ENCODE peak calls at places on chromosomes 5 and 9, in seven cellular contexts. X is cardiac muscle cell, K is AG09309, H is stomach, I is K562, R is kidney epithelial cell, E is psoas muscle. N is an unnamed sample.

GRCh38 chr5:3599283-3600105 is 3.9 kb downstream of the IRX1 start:
- DNase-seq in H (no peak), K (no peak), I (no peak), R (no peak), X (no peak), E (no peak), N (no peak)

GRCh38 chr5:172867761-172868435 is 33.8 kb downstream of the ERGIC1 start:
- DNase-seq in E (no peak), X (no peak), K (no peak), R (no peak), H (no peak), I (no peak), N (no peak)

GRCh38 chr9:75664597-75664996 is 225.9 kb upstream of the PCSK5 start:
- DNase-seq in K (no peak), R (no peak), I (no peak), H (no peak), E (no peak), X (no peak), N (no peak)

GRCh38 chr5:178288373-178289368 is 56.1 kb upstream of the PHYKPL start:
- DNase-seq in X (no peak), E (peak; percentile 2), I (no peak), R (no peak), K (no peak), H (no peak), N (no peak)

GRCh38 chr9:136694163-136694864 is 7.1 kb upstream of the AGPAT2 start:
- DNase-seq in R (no peak), I (peak; percentile 94), X (peak; percentile 50), E (peak; percentile 72), H (peak; percentile 79), K (no peak), N (no peak)

GRCh38 chr9:126756238-126756637 is 48.6 kb upstream of the ZBTB43 start:
- DNase-seq in R (no peak), X (no peak), K (no peak), E (no peak), I (no peak), H (no peak), N (no peak)

GRCh38 chr9:117963493-117963892 is 259.3 kb downstream of the TLR4 start:
- DNase-seq in E (no peak), I (no peak), R (no peak), H (no peak), X (no peak), K (no peak), N (no peak)

GRCh38 chr9:720239-720881 is 121.1 kb upstream of the DMRT1 start:
- DNase-seq in X (no peak), K (no peak), H (no peak), I (no peak), R (no peak), E (no peak), N (no peak)

GRCh38 chr5:35436441-35437057 is 181.1 kb upstream of the SPEF2 start:
- DNase-seq in X (peak; percentile 53), H (no peak), I (peak; percentile 16), R (no peak), K (peak; percentile 5), E (no peak), N (no peak)

GRCh38 chr5:154648706-154649105 is 106.5 kb upstream of the LARP1 start:
- DNase-seq in X (peak; percentile 41), H (peak; percentile 67), E (no peak), I (peak; percentile 83), K (no peak), R (no peak), N (peak; percentile 16)

GRCh38 chr5:154652746-154653417 is 102.3 kb upstream of the LARP1 start:
- DNase-seq in X (peak; percentile 23), E (no peak), H (no peak), K (no peak), R (no peak), I (peak; percentile 30), N (no peak)

GRCh38 chr5:154654484-154655375 is 100.4 kb upstream of the LARP1 start:
- DNase-seq in X (peak; percentile 48), H (no peak), E (no peak), R (no peak), I (peak; percentile 32), K (no peak), N (no peak)

GRCh38 chr5:154653418-154653763 is 101.8 kb upstream of the LARP1 start:
- DNase-seq in I (peak; percentile 32), E (no peak), K (no peak), H (peak; percentile 45), X (no peak), R (no peak), N (no peak)

DNA sequence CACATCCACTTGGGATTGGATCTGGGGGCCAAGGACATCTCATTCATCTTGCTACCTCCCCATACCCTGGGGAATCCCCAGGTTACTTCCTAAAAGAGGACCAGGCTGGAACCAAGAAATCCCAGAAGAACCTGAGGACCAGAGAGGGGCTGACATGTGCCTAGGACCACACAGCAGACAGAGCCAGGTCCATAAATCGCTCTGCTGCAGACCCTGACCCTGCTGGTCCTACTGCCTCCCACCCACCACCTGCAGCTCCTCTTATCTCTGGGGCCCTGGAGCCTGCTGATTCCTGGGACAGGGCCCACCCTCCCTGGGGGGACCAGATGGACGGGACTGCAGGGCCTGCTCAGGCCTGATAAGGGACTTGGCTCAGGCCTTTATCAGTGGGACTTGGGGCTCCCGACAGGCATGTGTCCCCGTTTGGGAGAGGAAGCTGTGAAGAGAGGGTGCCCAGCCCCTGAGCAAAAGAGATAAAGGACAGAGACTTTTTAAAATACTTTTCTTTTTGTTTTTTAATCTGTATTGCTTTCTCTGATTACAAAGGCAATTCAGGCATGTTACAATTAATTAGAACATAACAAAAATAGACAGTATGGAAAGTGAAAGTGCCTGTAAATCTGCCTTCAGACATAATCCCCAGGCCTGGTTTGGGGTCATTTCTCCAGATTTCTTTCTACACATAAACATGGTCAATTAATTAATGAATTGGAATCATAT is 101.3 kb upstream of the LARP1 start:
- DNase-seq in R (no peak), X (no peak), I (peak; percentile 99), K (no peak), H (no peak), E (no peak), N (no peak)
- H3K4me3 ChIP-seq in R (no peak overlapping the region), X (no peak overlapping the region), I (no peak overlapping the region), K (no peak overlapping the region), H (no peak overlapping the region), E (peak overlapping the region; percentile 11), N (no peak overlapping the region)

GRCh38 chr5:162485666-162486292 is 418.2 kb downstream of the GABRG2 start:
- DNase-seq in X (no peak), I (no peak), H (no peak), R (no peak), K (no peak), E (no peak), N (peak; percentile 23)

GRCh38 chr5:162488077-162488476 is 420.5 kb downstream of the GABRG2 start:
- DNase-seq in H (no peak), K (no peak), I (no peak), X (no peak), R (no peak), E (no peak), N (peak; percentile 52)

GRCh38 chr5:162484095-162484494 is 416.5 kb downstream of the GABRG2 start:
- DNase-seq in H (no peak), I (no peak), K (no peak), E (no peak), X (no peak), R (no peak), N (no peak)
- TF ChIP-seq CTCF in H (no peak), I (no peak), K (no peak), E (no peak), X (no peak), R (no peak), N (no peak)

GRCh38 chr5:145978672-145979071 is 42.3 kb downstream of the SH3RF2 start:
- DNase-seq in H (peak; percentile 71), I (no peak), R (no peak), X (peak; percentile 45), K (no peak), E (no peak), N (no peak)
- H3K4me3 ChIP-seq in H (no peak overlapping the region), I (no peak overlapping the region), R (no peak overlapping the region), X (no peak overlapping the region), K (no peak overlapping the region), E (no peak overlapping the region), N (no peak overlapping the region)

DNA sequence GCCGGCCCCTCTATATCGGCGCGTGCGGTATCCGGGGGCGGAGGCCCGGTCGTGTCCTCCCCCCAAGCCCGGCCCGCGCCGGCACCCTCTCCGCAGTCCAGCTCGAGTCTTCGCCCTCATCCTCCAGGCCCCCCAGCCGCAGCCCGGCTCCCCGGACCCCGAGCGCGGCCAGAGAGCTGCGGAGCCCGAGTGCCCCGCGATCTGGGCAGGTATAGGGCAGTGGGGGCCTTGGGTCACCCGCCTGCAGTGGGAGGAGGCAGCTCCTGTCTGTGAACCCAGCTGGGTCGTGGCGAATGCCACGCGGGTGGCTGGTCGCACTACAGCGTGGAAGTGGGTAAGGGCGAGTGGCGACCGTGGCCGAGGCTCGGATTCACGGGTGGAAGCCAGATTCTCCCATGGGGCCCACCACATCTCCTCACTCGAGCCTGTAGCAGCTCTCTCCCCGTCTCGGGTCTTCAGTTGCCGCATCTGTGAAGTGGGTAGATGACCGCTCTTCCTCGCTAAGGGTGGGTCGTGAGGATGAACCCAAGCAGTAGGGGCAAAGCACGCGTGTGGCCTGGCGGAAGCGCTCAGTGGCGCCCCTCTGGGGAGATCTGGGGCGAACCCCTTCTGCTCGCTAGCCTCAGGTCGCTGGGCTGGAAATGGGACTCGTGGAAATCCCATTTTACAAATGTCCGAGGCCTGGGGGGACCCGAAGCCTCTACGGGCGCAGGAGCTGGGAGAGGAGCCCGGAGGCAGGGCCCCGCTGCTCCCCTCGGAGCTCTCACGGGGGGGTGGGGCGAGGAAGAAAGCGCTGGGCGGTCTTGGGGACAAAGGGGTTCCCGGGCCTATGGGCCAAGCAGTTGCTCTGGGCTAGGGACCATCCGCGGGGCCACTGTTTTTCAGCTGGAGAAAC is 1.9 kb downstream of the NR5A1 start:
- DNase-seq in K (no peak), E (no peak), X (no peak), H (no peak), I (no peak), R (no peak), N (no peak)
- TF ChIP-seq CTCF in K (no peak), E (no peak), X (no peak), H (no peak), I (peak; percentile 7), R (no peak), N (no peak)

GRCh38 chr5:92505145-92505544 is 1075.9 kb downstream of the NR2F1-AS1 start:
- DNase-seq in R (no peak), I (no peak), X (no peak), H (no peak), K (no peak), E (no peak), N (no peak)
- H3K4me3 ChIP-seq in R (no peak overlapping the region), I (no peak overlapping the region), X (no peak overlapping the region), H (no peak overlapping the region), K (no peak overlapping the region), E (no peak overlapping the region), N (no peak overlapping the region)

GRCh38 chr5:156328176-156328575 is 1.2 kb downstream of the SGCD start:
- DNase-seq in R (no peak), X (no peak), H (no peak), I (no peak), E (no peak), K (no peak), N (no peak)
- TF ChIP-seq CTCF in R (no peak), X (no peak), H (no peak), I (no peak), E (no peak), K (no peak), N (no peak)

GRCh38 chr5:79990205-79990597 is 861 bp downstream of the MTX3 start:
- DNase-seq in I (no peak), H (no peak), K (no peak), X (no peak), R (no peak), E (no peak), N (no peak)
- H3K4me3 ChIP-seq in I (no peak overlapping the region), H (peak overlapping the region; percentile 76), K (peak overlapping the region; percentile 89), X (peak overlapping the region; percentile 55), R (peak overlapping the region; percentile 99), E (peak overlapping the region; percentile 84), N (peak overlapping the region; percentile 90)

N was measured in retinal pigment epithelial cell.